ENCODE peak calls at places on chromosomes 4 and X, in six cellular contexts. M, L, J, T, Z and O are unnamed samples.

GRCh38 chrX:12967711-12968465 is 7.0 kb upstream of the TMSB4X start:
- DNase-seq in M (no peak), L (no peak), J (no peak), T (no peak), Z (no peak), O (no peak)

GRCh38 chr4:166165829-166166420 is 292.9 kb downstream of the TLL1 start:
- DNase-seq in M (peak), L (peak), J (no peak), T (peak), Z (no peak), O (peak)

GRCh38 chrX:42128020-42128419 is 204.7 kb upstream of the CASK start:
- DNase-seq in M (no peak), L (no peak), J (no peak), T (no peak), Z (no peak), O (no peak)

GRCh38 chrX:23788946-23789345 is 6.0 kb downstream of the SAT1 start:
- DNase-seq in M (no peak), L (no peak), J (no peak), T (no peak), Z (no peak), O (no peak)

GRCh38 chr4:186643501-186644315 is 79.9 kb downstream of the FAT1 start:
- DNase-seq in M (no peak), L (peak), J (no peak), T (peak), Z (no peak), O (peak)

GRCh38 chr4:37567781-37568180 is 118.4 kb downstream of the RELL1 start:
- DNase-seq in M (no peak), L (peak), J (no peak), T (no peak), Z (no peak), O (no peak)

GRCh38 chrX:11944486-11944885 is 186.4 kb downstream of the MSL3 start:
- DNase-seq in M (peak), L (peak), J (no peak), T (peak), Z (no peak), O (peak)

GRCh38 chrX:12975999-12976558 is 1.2 kb downstream of the TMSB4X start:
- DNase-seq in M (peak), L (peak), J (peak), T (peak), Z (no peak), O (peak)

GRCh38 chr4:182929296-182929695 is 12.1 kb upstream of the DCTD start:
- DNase-seq in M (no peak), L (peak), J (no peak), T (peak), Z (no peak), O (no peak)

GRCh38 chr4:162461952-162462351 is 298.2 kb upstream of the FSTL5 start:
- DNase-seq in M (peak), L (no peak), J (no peak), T (peak), Z (no peak), O (no peak)

GRCh38 chr4:43564107-43564506 is 671.6 kb downstream of the GRXCR1 start:
- DNase-seq in M (no peak), L (no peak), J (no peak), T (no peak), Z (no peak), O (no peak)

GRCh38 chrX:100973411-100973810 is 3.9 kb downstream of the ARL13A start:
- DNase-seq in M (no peak), L (peak), J (no peak), T (peak), Z (no peak), O (peak)

GRCh38 chrX:153766098-153766817 is 2.2 kb downstream of the PLXNB3 start:
- DNase-seq in M (peak), L (peak), J (peak), T (peak), Z (peak), O (peak)

GRCh38 chr4:25879991-25880641 is 17.3 kb upstream of the SEL1L3 start:
- DNase-seq in M (no peak), L (peak), J (no peak), T (no peak), Z (no peak), O (no peak)

GRCh38 chrX:45077748-45078424 is 122.8 kb downstream of the DIPK2B start:
- DNase-seq in M (no peak), L (no peak), J (no peak), T (no peak), Z (no peak), O (no peak)

GRCh38 chr4:140654516-140654855 is 85.7 kb upstream of the UCP1 start:
- DNase-seq in M (no peak), L (peak), J (no peak), T (no peak), Z (no peak), O (no peak)

GRCh38 chr4:48727666-48728459 is 52.2 kb downstream of the FRYL start:
- DNase-seq in M (no peak), L (no peak), J (no peak), T (no peak), Z (no peak), O (no peak)

GRCh38 chr4:10354746-10355145 is 102.5 kb downstream of the ZNF518B start:
- DNase-seq in M (no peak), L (no peak), J (no peak), T (no peak), Z (no peak), O (no peak)

GRCh38 chr4:55291227-55291629 is 54.8 kb upstream of the SRD5A3 start:
- DNase-seq in M (no peak), L (no peak), J (peak), T (no peak), Z (peak), O (no peak)

GRCh38 chrX:52983526-52983925 is 25.2 kb upstream of the FAM156A start:
- DNase-seq in M (no peak), L (no peak), J (no peak), T (no peak), Z (peak), O (no peak)

GRCh38 chr4:136784326-136784725 is 748.0 kb downstream of the PCDH18 start:
- DNase-seq in M (no peak), L (peak), J (no peak), T (no peak), Z (no peak), O (no peak)

DNA sequence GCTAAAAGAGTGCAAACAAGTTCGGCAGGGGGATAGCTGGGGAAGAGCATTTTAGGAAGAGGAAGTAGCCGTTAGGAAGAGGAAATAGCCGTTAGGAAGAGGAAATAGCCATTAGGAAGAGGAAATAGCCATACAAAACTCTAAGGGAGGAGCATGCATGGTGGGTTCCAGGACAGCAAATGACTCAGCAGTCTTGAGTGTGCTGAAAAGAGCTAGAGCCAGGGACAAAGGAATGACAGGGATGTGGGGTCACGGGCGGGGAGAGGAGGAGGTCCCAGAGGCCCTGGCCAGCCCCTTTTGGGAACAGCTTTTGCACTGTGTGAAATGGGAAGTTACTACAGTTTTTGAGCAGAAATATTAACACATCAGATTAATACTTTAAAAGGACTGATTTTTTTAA is 882.6 kb downstream of the TRIML1 start:
- DNase-seq in M (no peak), L (peak), J (no peak), T (peak), Z (peak), O (no peak)
- H3K27ac ChIP-seq in M (no peak), L (peak), J (no peak), T (peak), Z (no peak), O (no peak)

DNA sequence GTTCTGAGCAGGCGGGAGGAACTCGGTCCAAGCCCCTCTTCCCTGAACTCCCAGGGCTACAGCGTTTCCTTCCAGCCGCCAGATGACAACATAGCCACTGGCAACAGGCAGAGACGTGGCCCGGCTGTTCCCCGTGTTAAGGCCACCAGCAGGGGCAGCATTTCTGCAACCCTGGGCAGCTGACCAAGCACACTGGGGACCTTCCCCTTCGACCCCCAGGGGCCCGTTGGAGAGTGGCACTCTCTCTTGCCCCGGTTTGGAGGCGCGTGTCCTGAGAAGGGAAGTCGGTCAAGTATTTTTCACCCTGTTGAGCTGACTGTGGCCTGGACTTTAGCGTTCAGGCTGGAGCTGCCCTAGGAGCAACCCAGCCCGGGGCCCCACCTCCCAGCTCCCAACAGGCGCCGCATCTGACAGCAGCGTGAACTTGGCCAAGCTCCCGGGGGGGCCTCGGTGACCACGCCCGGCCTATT is 37.6 kb downstream of the ZBTB49 start:
- DNase-seq in M (peak), L (no peak), J (no peak), T (peak), Z (peak), O (no peak)
- TF ChIP-seq CTCF in M (peak), L (peak), J (no peak), T (peak), Z (no peak), O (no peak)

GRCh38 chr4:7879127-7879526 is 60.5 kb downstream of the AFAP1 start:
- DNase-seq in M (peak), L (no peak), J (no peak), T (no peak), Z (peak), O (no peak)
- H3K27ac ChIP-seq in M (peak), L (peak), J (no peak), T (peak), Z (peak), O (peak)

DNA sequence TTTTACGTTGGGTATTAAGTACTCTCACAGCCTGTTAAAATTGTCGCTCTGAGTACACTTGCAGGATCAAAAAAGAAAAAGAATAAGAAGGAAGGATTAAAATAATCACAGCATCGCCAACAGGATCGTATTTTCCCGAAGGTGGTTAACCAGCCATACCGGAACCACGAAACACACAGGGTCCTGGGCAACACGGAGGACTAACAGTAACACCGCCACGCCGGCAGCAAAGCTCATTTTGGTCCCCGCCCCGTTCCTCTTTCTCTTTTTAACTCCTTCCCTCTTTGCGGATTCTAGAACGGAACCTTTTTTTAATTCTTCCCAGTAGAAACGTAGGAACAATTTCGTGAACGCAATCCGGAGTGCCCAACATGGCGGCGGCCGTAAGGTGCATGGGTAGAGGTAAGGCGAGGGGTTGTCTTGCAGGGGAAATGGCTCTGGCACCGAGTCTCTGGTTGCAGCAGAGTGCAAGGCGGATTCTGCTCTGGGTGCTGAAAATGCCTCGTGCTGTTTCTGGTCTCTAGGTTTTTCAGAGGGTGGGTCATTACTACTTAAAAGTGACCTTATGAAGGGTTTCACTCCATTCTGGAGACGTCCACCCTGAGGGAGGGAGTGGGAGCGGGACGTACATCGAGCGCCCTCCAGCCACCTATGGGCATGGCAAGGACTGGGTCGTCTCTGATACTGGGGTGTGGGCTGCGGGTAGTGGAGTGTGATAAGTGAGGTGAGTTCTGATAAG is at the start of gene MRPL1:
- DNase-seq in M (peak), L (peak), J (peak), T (peak), Z (peak), O (peak)
- TF ChIP-seq CTCF in M (peak), L (no peak), J (no peak), T (peak), Z (no peak), O (no peak)